ENCODE peak calls at places on chromosomes 12 and 14, in seven cellular contexts. P is IMR-90, J is mesenchymal stem cell, G is neuronal stem cell, Z is H1, B is H9, S is mesendoderm. V is an unnamed sample. For H3K4me1, the result is how much of the 10 kb centered on the place peaks cover.

GRCh38 chr12:103996595-103996994 is 30.9 kb downstream of the TDG start:
- DNase-seq in P (no peak), J (no peak), G (no peak), Z (no peak), B (no peak), S (no peak), V (no peak)

GRCh38 chr14:93974833-93975232 is 1.5 kb downstream of the ASB2 start:
- DNase-seq in P (no peak), J (no peak), G (no peak), Z (no peak), B (no peak), S (no peak), V (no peak)

GRCh38 chr14:99955826-99956455 is 109.3 kb upstream of the EVL start:
- DNase-seq in P (no peak), J (no peak), G (no peak), Z (no peak), B (no peak), S (no peak), V (no peak)

GRCh38 chr12:88639361-88639760 is 59.1 kb upstream of the KITLG start:
- DNase-seq in P (peak), J (peak), G (no peak), Z (no peak), B (no peak), S (no peak), V (no peak)

GRCh38 chr12:26608706-26609105 is 224.3 kb downstream of the ITPR2 start:
- DNase-seq in P (no peak), J (no peak), G (no peak), Z (no peak), B (no peak), S (no peak), V (no peak)

GRCh38 chr12:105948331-105948730 is 190.4 kb downstream of the NUAK1 start:
- DNase-seq in P (peak), J (no peak), G (no peak), Z (no peak), B (no peak), S (no peak), V (no peak)

GRCh38 chr12:128853321-128854197 is at the start of gene GLT1D1:
- DNase-seq in P (no peak), J (no peak), G (peak), Z (no peak), B (peak), S (peak), V (no peak)

GRCh38 chr14:106848330-106849121 is 1322.1 kb downstream of the TMEM121 start:
- DNase-seq in P (no peak), J (no peak), G (no peak), Z (no peak), B (no peak), S (no peak), V (peak)

GRCh38 chr12:12272869-12273268 is 6.0 kb upstream of the LRP6 start:
- DNase-seq in P (no peak), J (peak), G (no peak), Z (no peak), B (no peak), S (peak), V (no peak)

GRCh38 chr12:13210022-13210539 is 13.6 kb downstream of the EMP1 start:
- DNase-seq in P (no peak), J (peak), G (no peak), Z (no peak), B (no peak), S (peak), V (no peak)

GRCh38 chr12:121637231-121637914 is 11.0 kb downstream of the ORAI1 start:
- DNase-seq in P (no peak), J (no peak), G (no peak), Z (no peak), B (peak), S (no peak), V (peak)

GRCh38 chr12:121641343-121641630 is 15.0 kb downstream of the ORAI1 start:
- DNase-seq in P (no peak), J (no peak), G (no peak), Z (no peak), B (no peak), S (no peak), V (no peak)

GRCh38 chr12:121634836-121635235 is 8.5 kb downstream of the ORAI1 start:
- DNase-seq in P (no peak), J (no peak), G (no peak), Z (no peak), B (no peak), S (peak), V (no peak)

DNA sequence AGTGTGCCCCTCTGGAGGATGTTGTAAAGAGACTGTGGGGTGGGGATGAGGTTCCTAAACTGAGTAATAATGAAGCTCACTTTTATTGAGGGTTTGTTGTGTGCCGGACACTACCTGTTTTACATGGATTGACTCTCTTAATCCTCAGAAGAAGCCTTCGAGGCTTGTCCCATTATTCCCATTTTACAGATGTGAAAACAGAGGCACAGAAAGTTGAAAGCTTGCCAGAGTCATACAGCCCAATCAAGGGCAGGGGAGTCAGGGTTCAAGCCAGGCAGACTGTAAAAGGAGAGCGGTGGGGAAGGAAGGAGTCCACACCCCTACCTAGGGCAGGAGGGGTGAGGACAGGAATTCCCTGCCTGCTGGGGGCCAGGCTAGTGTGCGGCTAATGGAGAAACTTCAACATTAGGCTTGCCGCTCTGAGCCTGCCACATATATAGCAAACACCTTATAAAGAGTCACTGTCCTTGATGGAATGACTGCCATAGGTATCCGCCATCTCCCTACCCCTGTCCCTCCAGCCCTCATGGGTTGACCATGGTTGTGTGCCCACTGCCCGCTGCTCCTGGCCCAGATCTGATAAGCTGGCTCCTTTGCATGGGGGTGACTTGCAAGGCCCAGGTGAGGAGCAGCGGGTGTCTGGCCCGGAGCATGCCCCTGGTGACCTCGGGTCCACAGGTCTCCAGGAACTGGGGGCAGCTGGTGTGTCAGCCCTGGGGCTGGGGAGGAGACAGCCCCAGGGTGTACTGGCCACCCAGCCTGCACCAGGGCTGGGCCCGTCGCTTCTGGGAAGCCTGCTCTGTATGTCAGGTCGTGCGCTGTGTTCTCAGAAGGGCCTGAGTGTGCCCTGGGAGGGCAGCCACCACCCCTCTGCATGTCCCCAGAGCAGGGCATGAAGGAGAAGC is 12.2 kb downstream of the ORAI1 start:
- DNase-seq in P (no peak), J (no peak), G (no peak), Z (no peak), B (no peak), S (no peak), V (peak)
- H3K23ac ChIP-seq in P (no peak), J (no peak), G (no peak), Z (no peak), B (no peak), S (no peak), V (no peak)

GRCh38 chr12:42873401-42873800 is 283.9 kb upstream of the PRICKLE1 start:
- DNase-seq in P (peak), J (no peak), G (no peak), Z (no peak), B (no peak), S (no peak), V (no peak)
- H3K18ac ChIP-seq in P (no peak), J (no peak), G (no peak), Z (no peak), B (no peak), S (no peak), V (no peak)

DNA sequence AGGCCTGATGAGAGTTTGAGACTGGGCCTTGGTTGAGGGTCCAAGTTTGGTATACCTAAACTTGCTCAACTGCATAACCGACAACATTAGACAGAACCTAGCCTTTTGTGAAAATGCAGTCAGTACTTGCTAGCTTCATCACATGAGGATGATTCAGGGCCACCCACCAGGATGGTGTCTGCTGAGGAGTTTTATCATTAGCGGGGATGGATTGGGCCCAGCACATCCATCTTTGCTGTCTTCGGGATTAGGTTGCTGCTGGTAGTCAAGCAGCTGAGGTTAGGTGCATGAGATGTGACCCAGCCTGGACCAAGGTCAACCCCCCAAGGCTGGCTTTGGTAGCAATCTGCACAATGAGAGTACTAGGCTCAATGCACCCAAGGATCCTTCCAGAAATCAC is 61.4 kb downstream of the DGLUCY start:
- DNase-seq in P (no peak), J (no peak), G (no peak), Z (no peak), B (no peak), S (no peak), V (no peak)
- H3K4me1 ChIP-seq in P (under half), J (under half), G (under half), Z (under half), B (under half), S (under half), V (under half)

DNA sequence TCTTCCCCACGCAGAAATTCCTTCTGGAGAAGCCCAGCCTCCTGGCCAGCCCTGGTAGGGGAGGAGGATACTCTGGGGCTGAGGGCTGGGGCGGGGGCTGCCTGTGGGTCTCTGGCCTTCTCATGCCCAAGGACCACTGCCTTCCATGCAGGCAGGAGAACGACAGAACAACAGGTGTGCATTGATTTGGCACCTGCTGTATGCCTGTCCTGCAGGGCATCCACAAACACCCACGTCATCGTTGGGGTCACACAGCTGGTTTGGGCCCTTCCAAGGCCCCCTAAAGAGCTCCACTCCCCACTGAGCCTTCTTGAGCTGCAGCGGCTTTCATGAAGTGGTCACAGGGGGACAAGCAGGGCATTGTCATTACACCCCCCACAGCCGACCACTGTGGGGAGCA is 60.4 kb downstream of the PHETA1 start:
- DNase-seq in P (no peak), J (no peak), G (no peak), Z (no peak), B (no peak), S (no peak), V (no peak)
- H3K23ac ChIP-seq in P (no peak), J (no peak), G (no peak), Z (no peak), B (no peak), S (no peak), V (no peak)

V was measured in trophoblast cell.